ENCODE peak calls at places on chromosomes 5 and 9, in nine cellular contexts. H, Z, V, I, A, O, P, E and K are unnamed samples.

GRCh38 chr5:82404382-82404945 is 126.3 kb upstream of the RPS23 start:
- DNase-seq in H (no peak), Z (no peak), V (no peak), I (no peak), A (peak; percentile 17), O (no peak), P (no peak), E (no peak), K (no peak)

GRCh38 chr5:110361501-110361900 is 365.0 kb downstream of the TMEM232 start:
- DNase-seq in H (no peak), Z (no peak), V (no peak), I (no peak), A (no peak), O (no peak), P (no peak), E (no peak), K (no peak)

GRCh38 chr5:139014726-139015125 is 139.6 kb upstream of the LRRTM2 start:
- DNase-seq in H (peak; percentile 89), Z (peak; percentile 85), V (peak; percentile 55), I (peak; percentile 51), A (peak; percentile 80), O (no peak), P (no peak), E (no peak), K (no peak)

GRCh38 chr9:137300607-137301085 is 1.4 kb downstream of the NRARP start:
- DNase-seq in H (no peak), Z (peak; percentile 55), V (no peak), I (no peak), A (peak; percentile 72), O (no peak), P (no peak), E (no peak), K (no peak)

GRCh38 chr9:125343518-125344284 is 82.1 kb downstream of the GAPVD1 start:
- DNase-seq in H (peak; percentile 69), Z (peak; percentile 68), V (peak; percentile 13), I (peak; percentile 10), A (peak; percentile 63), O (no peak), P (peak; percentile 20), E (no peak), K (no peak)

GRCh38 chr9:87223397-87224246 is 274.0 kb upstream of the DAPK1 start:
- DNase-seq in H (peak; percentile 47), Z (no peak), V (no peak), I (no peak), A (peak; percentile 28), O (no peak), P (no peak), E (no peak), K (no peak)

GRCh38 chr5:766666-767431 is 17.7 kb downstream of the ZDHHC11B start:
- DNase-seq in H (no peak), Z (no peak), V (no peak), I (no peak), A (no peak), O (peak; percentile 10), P (no peak), E (no peak), K (no peak)

GRCh38 chr5:79935992-79936643 is 54.9 kb downstream of the MTX3 start:
- DNase-seq in H (no peak), Z (no peak), V (peak; percentile 62), I (no peak), A (peak; percentile 22), O (no peak), P (no peak), E (no peak), K (no peak)

GRCh38 chr9:112671256-112671655 is 46.7 kb downstream of the INIP start:
- DNase-seq in H (no peak), Z (peak; percentile 56), V (no peak), I (no peak), A (no peak), O (no peak), P (no peak), E (no peak), K (no peak)

GRCh38 chr9:134600836-134601638 is 40.6 kb upstream of the COL5A1 start:
- DNase-seq in H (no peak), Z (no peak), V (no peak), I (no peak), A (no peak), O (no peak), P (no peak), E (no peak), K (no peak)

GRCh38 chr5:76701298-76701697 is 14.6 kb upstream of the F2R start:
- DNase-seq in H (peak; percentile 89), Z (peak; percentile 45), V (peak; percentile 93), I (peak; percentile 24), A (peak; percentile 92), O (no peak), P (no peak), E (no peak), K (no peak)

GRCh38 chr9:136535070-136535469 is 10.8 kb downstream of the NOTCH1 start:
- DNase-seq in H (no peak), Z (no peak), V (no peak), I (no peak), A (no peak), O (no peak), P (no peak), E (no peak), K (no peak)

GRCh38 chr9:7146582-7146981 is 388.8 kb downstream of the KDM4C start:
- DNase-seq in H (peak; percentile 7), Z (no peak), V (no peak), I (no peak), A (no peak), O (no peak), P (no peak), E (no peak), K (no peak)

GRCh38 chr5:53331463-53331862 is 149.0 kb upstream of the FST start:
- DNase-seq in H (peak; percentile 77), Z (no peak), V (peak; percentile 71), I (peak; percentile 50), A (peak; percentile 61), O (no peak), P (no peak), E (no peak), K (no peak)

GRCh38 chr5:35393901-35394300 is 163.6 kb upstream of the PRLR start:
- DNase-seq in H (no peak), Z (no peak), V (no peak), I (no peak), A (no peak), O (no peak), P (no peak), E (no peak), K (no peak)

GRCh38 chr9:122164286-122164685 is 4.6 kb downstream of the MORN5 start:
- DNase-seq in H (no peak), Z (no peak), V (no peak), I (no peak), A (no peak), O (no peak), P (no peak), E (no peak), K (no peak)

GRCh38 chr5:145887217-145887616 is 14.4 kb upstream of the GRXCR2 start:
- DNase-seq in H (no peak), Z (no peak), V (no peak), I (no peak), A (no peak), O (no peak), P (no peak), E (no peak), K (no peak)

GRCh38 chr9:120971938-120972337 is 45.3 kb upstream of the TRAF1 start:
- DNase-seq in H (no peak), Z (no peak), V (no peak), I (no peak), A (no peak), O (no peak), P (no peak), E (no peak), K (no peak)

GRCh38 chr5:131206061-131206460 is 35.3 kb downstream of the LYRM7 start:
- DNase-seq in H (no peak), Z (no peak), V (no peak), I (no peak), A (no peak), O (no peak), P (no peak), E (no peak), K (no peak)

GRCh38 chr9:110257097-110257955 is 1.0 kb upstream of the TXN start:
- DNase-seq in H (no peak), Z (no peak), V (no peak), I (no peak), A (peak; percentile 19), O (peak; percentile 28), P (no peak), E (no peak), K (no peak)

GRCh38 chr9:96853711-96854072 is 622 bp downstream of the ZNF782 start:
- DNase-seq in H (no peak), Z (no peak), V (no peak), I (no peak), A (no peak), O (no peak), P (no peak), E (no peak), K (no peak)

GRCh38 chr5:66828551-66829421 is 232.6 kb downstream of the MAST4 start:
- DNase-seq in H (peak; percentile 83), Z (peak; percentile 92), V (peak; percentile 47), I (no peak), A (peak; percentile 90), O (peak; percentile 89), P (peak; percentile 76), E (peak; percentile 3), K (peak; percentile 34)

GRCh38 chr9:104118916-104119315 is 24.8 kb downstream of the SMC2 start:
- DNase-seq in H (no peak), Z (no peak), V (no peak), I (no peak), A (no peak), O (no peak), P (no peak), E (no peak), K (no peak)

GRCh38 chr9:10704720-10705119 is 91.9 kb upstream of the PTPRD start:
- DNase-seq in H (peak; percentile 51), Z (no peak), V (no peak), I (no peak), A (peak; percentile 29), O (no peak), P (no peak), E (no peak), K (no peak)

GRCh38 chr9:68704804-68705635 is at the start of gene PIP5K1B:
- DNase-seq in H (peak; percentile 27), Z (peak; percentile 32), V (peak; percentile 4), I (no peak), A (peak; percentile 40), O (peak; percentile 52), P (no peak), E (no peak), K (no peak)

GRCh38 chr9:37471942-37472679 is 6.9 kb upstream of the ZBTB5 start:
- DNase-seq in H (peak; percentile 77), Z (peak; percentile 86), V (peak; percentile 73), I (peak; percentile 83), A (peak; percentile 93), O (no peak), P (peak; percentile 90), E (no peak), K (no peak)

GRCh38 chr5:117889592-117889991 is 1098.8 kb downstream of the DTWD2 start:
- DNase-seq in H (peak; percentile 7), Z (no peak), V (no peak), I (no peak), A (peak; percentile 71), O (no peak), P (no peak), E (no peak), K (no peak)

GRCh38 chr9:31210982-31211570 is 1173.4 kb upstream of the ACO1 start:
- DNase-seq in H (no peak), Z (no peak), V (no peak), I (no peak), A (peak; percentile 33), O (no peak), P (no peak), E (no peak), K (no peak)

GRCh38 chr5:98570010-98570409 is 203.5 kb upstream of the RGMB start:
- DNase-seq in H (no peak), Z (peak; percentile 52), V (no peak), I (no peak), A (no peak), O (no peak), P (no peak), E (no peak), K (no peak)

GRCh38 chr5:137583129-137583528 is 84.0 kb upstream of the SPOCK1 start:
- DNase-seq in H (no peak), Z (no peak), V (no peak), I (no peak), A (no peak), O (no peak), P (no peak), E (no peak), K (no peak)

GRCh38 chr9:113919825-113920224 is 43.7 kb downstream of the ZNF618 start:
- DNase-seq in H (no peak), Z (no peak), V (no peak), I (no peak), A (no peak), O (no peak), P (no peak), E (no peak), K (no peak)